ENCODE peak calls at places on chromosomes 5 and 9, in seven cellular contexts. V, L, B, R, G, C and J are unnamed samples.
A peak's percentile ranks its signal among the peaks of the same experiment; 100 is the strongest.

GRCh38 chr9:7500521-7500920 is 299.1 kb downstream of the DMAC1 start:
- DNase-seq in L (peak; percentile 4), V (no peak), B (no peak), G (no peak), R (no peak), C (no peak), J (no peak)

GRCh38 chr9:114910541-114910940 is 19.9 kb downstream of the TNFSF8 start:
- DNase-seq in B (no peak), L (peak; percentile 95), C (no peak), G (no peak), V (no peak), R (peak; percentile 53), J (no peak)

GRCh38 chr5:163809480-163809879 is 304.1 kb downstream of the MAT2B start:
- DNase-seq in C (peak; percentile 5), V (no peak), R (no peak), G (no peak), L (no peak), B (no peak), J (no peak)

GRCh38 chr5:36657563-36657995 is 51.2 kb downstream of the SLC1A3 start:
- DNase-seq in G (peak; percentile 98), L (no peak), B (no peak), R (peak; percentile 99), C (peak; percentile 99), V (no peak), J (no peak)

GRCh38 chr9:79701651-79702050 is 129.9 kb downstream of the TLE4 start:
- DNase-seq in L (no peak), B (no peak), C (peak; percentile 77), R (peak; percentile 53), V (no peak), G (no peak), J (no peak)

GRCh38 chr5:10649518-10650410 is 85.9 kb downstream of the ANKRD33B start:
- DNase-seq in V (no peak), G (no peak), C (no peak), B (no peak), L (no peak), R (no peak), J (no peak)

GRCh38 chr9:110066929-110067716 is 140.8 kb downstream of the C9orf152 start:
- DNase-seq in G (no peak), V (no peak), B (no peak), L (no peak), R (no peak), C (peak; percentile 66), J (no peak)

GRCh38 chr5:8686707-8687106 is 817.8 kb downstream of the MTRR start:
- DNase-seq in C (no peak), V (no peak), B (no peak), G (peak; percentile 17), R (peak; percentile 5), L (peak; percentile 86), J (no peak)

GRCh38 chr9:38339087-38339486 is 53.4 kb upstream of the ALDH1B1 start:
- DNase-seq in V (no peak), C (peak; percentile 29), L (no peak), G (no peak), R (peak; percentile 84), B (no peak), J (no peak)

GRCh38 chr9:128371622-128372117 is 496 bp downstream of the URM1 start:
- DNase-seq in L (no peak), C (peak; percentile 14), R (no peak), G (no peak), B (no peak), V (no peak), J (no peak)

GRCh38 chr9:12933957-12934356 is 159.1 kb downstream of the LURAP1L start:
- DNase-seq in R (peak; percentile 71), V (no peak), L (no peak), B (no peak), G (no peak), C (no peak), J (no peak)

GRCh38 chr5:31827862-31828261 is 188.9 kb downstream of the PDZD2 start:
- DNase-seq in B (no peak), R (no peak), L (no peak), C (no peak), V (no peak), G (no peak), J (no peak)